ENCODE peak calls at places on chromosomes 3 and 15, in seven cellular contexts. One of them, this sample, is unnamed. For H3K27me3 and H3K4me1, the result is how much of the 10 kb centered on the place peaks cover.

GRCh38 chr15:90807687-90808086 is 60.7 kb upstream of the FURIN start:
- DNase-seq in transverse colon: no peak
- DNase-seq in Caco-2: no peak
- DNase-seq in sigmoid colon: no peak
- DNase-seq in lung: no peak
- DNase-seq in heart right ventricle: no peak
- DNase-seq in psoas muscle: no peak
- DNase-seq in this sample: no peak

GRCh38 chr15:74193305-74193718 is 9.3 kb downstream of the STRA6 start:
- DNase-seq in sigmoid colon: no peak
- DNase-seq in lung: no peak
- DNase-seq in psoas muscle: no peak
- DNase-seq in Caco-2: no peak
- DNase-seq in heart right ventricle: no peak
- DNase-seq in transverse colon: no peak
- DNase-seq in this sample: no peak

GRCh38 chr15:68794869-68795268 is 25.8 kb downstream of the ANP32A start:
- DNase-seq in sigmoid colon: peak
- DNase-seq in transverse colon: no peak
- DNase-seq in lung: no peak
- DNase-seq in Caco-2: no peak
- DNase-seq in psoas muscle: no peak
- DNase-seq in heart right ventricle: no peak
- DNase-seq in this sample: no peak

GRCh38 chr3:45313743-45314403 is 74.5 kb upstream of the LARS2 start:
- DNase-seq in lung: no peak
- DNase-seq in Caco-2: no peak
- DNase-seq in sigmoid colon: no peak
- DNase-seq in transverse colon: no peak
- DNase-seq in heart right ventricle: no peak
- DNase-seq in psoas muscle: no peak
- DNase-seq in this sample: no peak

GRCh38 chr3:34382859-34383258 is 584.4 kb downstream of the PDCD6IP start:
- DNase-seq in Caco-2: no peak
- DNase-seq in psoas muscle: no peak
- DNase-seq in lung: no peak
- DNase-seq in sigmoid colon: no peak
- DNase-seq in heart right ventricle: no peak
- DNase-seq in transverse colon: no peak
- DNase-seq in this sample: no peak

GRCh38 chr3:114569186-114569585 is 275.4 kb downstream of the TIGIT start:
- DNase-seq in transverse colon: no peak
- DNase-seq in lung: no peak
- DNase-seq in sigmoid colon: no peak
- DNase-seq in heart right ventricle: no peak
- DNase-seq in Caco-2: no peak
- DNase-seq in psoas muscle: no peak
- DNase-seq in this sample: no peak

GRCh38 chr3:186496016-186496415 is 48.2 kb downstream of the CRYGS start:
- DNase-seq in lung: no peak
- DNase-seq in psoas muscle: no peak
- DNase-seq in heart right ventricle: no peak
- DNase-seq in Caco-2: no peak
- DNase-seq in sigmoid colon: no peak
- DNase-seq in transverse colon: no peak
- DNase-seq in this sample: no peak

GRCh38 chr15:55518641-55519040 is 10.6 kb upstream of the DNAAF4 start:
- DNase-seq in psoas muscle: no peak
- DNase-seq in heart right ventricle: no peak
- DNase-seq in Caco-2: no peak
- DNase-seq in transverse colon: no peak
- DNase-seq in sigmoid colon: no peak
- DNase-seq in lung: no peak
- DNase-seq in this sample: no peak

GRCh38 chr3:51813539-51813938 is 34.5 kb upstream of the IQCF6 start:
- DNase-seq in lung: peak
- DNase-seq in Caco-2: no peak
- DNase-seq in heart right ventricle: peak
- DNase-seq in sigmoid colon: no peak
- DNase-seq in transverse colon: no peak
- DNase-seq in psoas muscle: peak
- DNase-seq in this sample: no peak

GRCh38 chr3:136671921-136672320 is 80.3 kb downstream of the STAG1 start:
- DNase-seq in Caco-2: no peak
- DNase-seq in sigmoid colon: no peak
- DNase-seq in psoas muscle: no peak
- DNase-seq in transverse colon: no peak
- DNase-seq in lung: no peak
- DNase-seq in heart right ventricle: no peak
- DNase-seq in this sample: no peak

GRCh38 chr3:70722018-70722417 is 409.6 kb upstream of the MDFIC2 start:
- DNase-seq in heart right ventricle: no peak
- DNase-seq in Caco-2: no peak
- DNase-seq in transverse colon: no peak
- DNase-seq in psoas muscle: no peak
- DNase-seq in lung: no peak
- DNase-seq in sigmoid colon: no peak
- DNase-seq in this sample: no peak

GRCh38 chr15:84001655-84002054 is 233.9 kb upstream of the GOLGA6L4 start:
- DNase-seq in heart right ventricle: no peak
- DNase-seq in transverse colon: no peak
- DNase-seq in Caco-2: no peak
- DNase-seq in psoas muscle: no peak
- DNase-seq in lung: no peak
- DNase-seq in sigmoid colon: no peak
- DNase-seq in this sample: no peak

GRCh38 chr3:32569540-32570425 is 875 bp downstream of the DYNC1LI1 start:
- DNase-seq in psoas muscle: peak
- DNase-seq in Caco-2: peak
- DNase-seq in heart right ventricle: peak
- DNase-seq in transverse colon: peak
- DNase-seq in sigmoid colon: peak
- DNase-seq in lung: peak
- DNase-seq in this sample: peak

GRCh38 chr3:190892328-190893011 is 30.0 kb upstream of the GMNC start:
- DNase-seq in psoas muscle: no peak
- DNase-seq in transverse colon: no peak
- DNase-seq in lung: no peak
- DNase-seq in heart right ventricle: no peak
- DNase-seq in Caco-2: no peak
- DNase-seq in sigmoid colon: no peak
- DNase-seq in this sample: no peak

GRCh38 chr15:41814534-41814933 is 13.4 kb upstream of the JMJD7 start:
- DNase-seq in Caco-2: no peak
- DNase-seq in psoas muscle: no peak
- DNase-seq in sigmoid colon: no peak
- DNase-seq in lung: no peak
- DNase-seq in heart right ventricle: no peak
- DNase-seq in transverse colon: no peak
- DNase-seq in this sample: no peak

GRCh38 chr3:189237516-189237915 is 65.7 kb downstream of the TPRG1 start:
- DNase-seq in Caco-2: no peak
- DNase-seq in psoas muscle: no peak
- DNase-seq in transverse colon: no peak
- DNase-seq in lung: no peak
- DNase-seq in heart right ventricle: no peak
- DNase-seq in sigmoid colon: no peak
- DNase-seq in this sample: no peak

GRCh38 chr15:69164807-69165636 is 4.6 kb downstream of the GLCE start:
- DNase-seq in lung: no peak
- DNase-seq in Caco-2: no peak
- DNase-seq in psoas muscle: no peak
- DNase-seq in transverse colon: no peak
- DNase-seq in sigmoid colon: no peak
- DNase-seq in heart right ventricle: no peak
- DNase-seq in this sample: no peak

GRCh38 chr3:96619475-96619874 is 194.9 kb upstream of the EPHA6 start:
- DNase-seq in heart right ventricle: no peak
- DNase-seq in psoas muscle: no peak
- DNase-seq in transverse colon: no peak
- DNase-seq in sigmoid colon: no peak
- DNase-seq in Caco-2: no peak
- DNase-seq in lung: no peak
- DNase-seq in this sample: peak

GRCh38 chr15:88465633-88466219 is 1.5 kb downstream of the MRPL46 start:
- DNase-seq in heart right ventricle: no peak
- DNase-seq in Caco-2: no peak
- DNase-seq in lung: peak
- DNase-seq in psoas muscle: peak
- DNase-seq in transverse colon: no peak
- DNase-seq in sigmoid colon: no peak
- DNase-seq in this sample: no peak

GRCh38 chr15:41805711-41806110 is 22.2 kb upstream of the JMJD7 start:
- DNase-seq in transverse colon: no peak
- DNase-seq in Caco-2: no peak
- DNase-seq in psoas muscle: no peak
- DNase-seq in heart right ventricle: no peak
- DNase-seq in lung: no peak
- DNase-seq in sigmoid colon: peak
- DNase-seq in this sample: no peak

GRCh38 chr3:139930201-139930600 is 4.8 kb upstream of the CLSTN2 start:
- DNase-seq in sigmoid colon: no peak
- DNase-seq in heart right ventricle: no peak
- DNase-seq in transverse colon: no peak
- DNase-seq in lung: no peak
- DNase-seq in psoas muscle: no peak
- DNase-seq in Caco-2: no peak
- DNase-seq in this sample: no peak

GRCh38 chr3:113556556-113557335 is 24.4 kb downstream of the SIDT1 start:
- DNase-seq in heart right ventricle: no peak
- DNase-seq in transverse colon: peak
- DNase-seq in psoas muscle: no peak
- DNase-seq in Caco-2: peak
- DNase-seq in sigmoid colon: no peak
- DNase-seq in lung: no peak
- DNase-seq in this sample: no peak

GRCh38 chr3:113551821-113552220 is 19.5 kb downstream of the SIDT1 start:
- DNase-seq in Caco-2: no peak
- DNase-seq in heart right ventricle: no peak
- DNase-seq in psoas muscle: no peak
- DNase-seq in lung: no peak
- DNase-seq in sigmoid colon: no peak
- DNase-seq in transverse colon: no peak
- DNase-seq in this sample: no peak

GRCh38 chr3:113555138-113555537 is 22.8 kb downstream of the SIDT1 start:
- DNase-seq in sigmoid colon: no peak
- DNase-seq in transverse colon: no peak
- DNase-seq in psoas muscle: no peak
- DNase-seq in Caco-2: no peak
- DNase-seq in heart right ventricle: no peak
- DNase-seq in lung: no peak
- DNase-seq in this sample: no peak

GRCh38 chr3:113557374-113557773 is 25.0 kb downstream of the SIDT1 start:
- DNase-seq in heart right ventricle: no peak
- DNase-seq in sigmoid colon: no peak
- DNase-seq in psoas muscle: no peak
- DNase-seq in transverse colon: no peak
- DNase-seq in Caco-2: peak
- DNase-seq in lung: no peak
- DNase-seq in this sample: no peak

DNA sequence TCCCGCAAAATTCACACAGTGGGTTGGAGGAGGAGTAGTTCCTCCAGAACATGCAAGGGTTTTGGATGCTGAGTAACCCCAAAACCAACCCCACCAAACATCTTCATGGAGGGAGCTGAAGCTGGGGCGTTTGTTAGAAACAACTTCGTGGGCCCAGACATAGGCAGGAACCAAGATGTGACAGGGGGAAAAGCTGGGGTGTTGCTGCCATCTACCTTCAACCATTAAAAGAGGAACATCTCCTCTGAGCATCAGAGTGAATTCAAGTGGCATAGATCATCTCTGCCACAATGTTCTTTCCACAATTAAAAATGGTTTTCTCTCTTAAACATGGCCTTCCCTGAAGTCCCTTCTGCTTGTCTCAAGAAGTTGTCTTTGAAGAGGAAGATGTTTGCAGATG is 20.5 kb downstream of the SIDT1 start:
- DNase-seq in heart right ventricle: no peak
- DNase-seq in transverse colon: no peak
- DNase-seq in sigmoid colon: no peak
- DNase-seq in psoas muscle: no peak
- DNase-seq in lung: no peak
- DNase-seq in Caco-2: no peak
- DNase-seq in this sample: no peak
- TF ChIP-seq CTCF in heart right ventricle: no peak
- TF ChIP-seq CTCF in transverse colon: no peak
- TF ChIP-seq CTCF in sigmoid colon: no peak
- TF ChIP-seq CTCF in psoas muscle: no peak
- TF ChIP-seq CTCF in lung: no peak
- TF ChIP-seq CTCF in Caco-2: no peak
- TF ChIP-seq CTCF in this sample: no peak

DNA sequence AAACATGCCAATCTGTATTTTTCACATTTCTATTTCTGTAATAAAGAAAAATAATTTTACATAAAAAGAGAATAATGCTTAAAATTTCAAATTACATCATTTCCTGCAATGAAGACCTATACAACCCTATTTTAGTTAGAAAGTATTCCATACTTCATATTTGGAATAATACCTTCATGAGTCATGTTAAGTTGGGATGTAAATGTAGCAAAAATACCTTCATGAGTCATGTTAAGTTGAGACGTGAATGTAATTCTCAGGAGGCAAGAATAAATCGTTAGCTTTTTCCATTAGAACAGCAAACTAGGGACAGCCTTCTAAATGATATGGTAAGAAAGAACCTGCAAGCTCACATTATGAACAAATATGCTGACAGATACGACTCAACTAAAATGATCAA is 91.9 kb downstream of the NAALADL2 start:
- DNase-seq in lung: no peak
- DNase-seq in sigmoid colon: no peak
- DNase-seq in heart right ventricle: no peak
- DNase-seq in Caco-2: no peak
- DNase-seq in transverse colon: no peak
- DNase-seq in psoas muscle: no peak
- DNase-seq in this sample: no peak
- H3K27me3 ChIP-seq in lung: under half
- H3K27me3 ChIP-seq in sigmoid colon: under half
- H3K27me3 ChIP-seq in heart right ventricle: under half
- H3K27me3 ChIP-seq in Caco-2: under half
- H3K27me3 ChIP-seq in transverse colon: under half
- H3K27me3 ChIP-seq in psoas muscle: under half
- H3K27me3 ChIP-seq in this sample: under half

DNA sequence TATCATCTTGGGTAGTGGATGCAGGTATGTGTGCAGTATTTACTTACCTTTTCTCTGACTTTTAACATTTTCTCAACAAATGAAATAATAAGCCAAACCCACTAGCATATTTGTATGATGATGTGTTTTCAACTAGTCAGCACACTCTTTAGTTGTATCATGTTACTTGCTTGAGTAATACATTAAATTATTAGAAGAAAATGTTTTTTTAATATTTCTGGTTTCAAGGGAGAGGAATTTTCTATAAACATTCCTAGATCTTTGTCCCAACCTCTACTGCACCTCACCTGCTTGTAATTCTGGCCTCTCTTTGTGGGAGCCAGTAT is 161.8 kb upstream of the CBLB start:
- DNase-seq in transverse colon: no peak
- DNase-seq in lung: no peak
- DNase-seq in sigmoid colon: no peak
- DNase-seq in heart right ventricle: no peak
- DNase-seq in Caco-2: no peak
- DNase-seq in psoas muscle: no peak
- DNase-seq in this sample: no peak
- H3K4me1 ChIP-seq in transverse colon: under half
- H3K4me1 ChIP-seq in lung: under half
- H3K4me1 ChIP-seq in sigmoid colon: under half
- H3K4me1 ChIP-seq in heart right ventricle: under half
- H3K4me1 ChIP-seq in Caco-2: under half
- H3K4me1 ChIP-seq in psoas muscle: under half
- H3K4me1 ChIP-seq in this sample: under half

GRCh38 chr15:52681441-52681840 is 2.3 kb upstream of the ATOSA start:
- DNase-seq in sigmoid colon: no peak
- DNase-seq in transverse colon: no peak
- DNase-seq in Caco-2: no peak
- DNase-seq in lung: no peak
- DNase-seq in heart right ventricle: no peak
- DNase-seq in psoas muscle: no peak
- DNase-seq in this sample: no peak
- TF ChIP-seq CTCF in sigmoid colon: no peak
- TF ChIP-seq CTCF in transverse colon: no peak
- TF ChIP-seq CTCF in Caco-2: no peak
- TF ChIP-seq CTCF in lung: no peak
- TF ChIP-seq CTCF in heart right ventricle: no peak
- TF ChIP-seq CTCF in psoas muscle: no peak
- TF ChIP-seq CTCF in this sample: no peak